ENCODE peak calls at places on chromosomes 6 and 20, in four cellular contexts. K, Q, A and J are unnamed samples.
A peak's percentile ranks its signal among the peaks of the same experiment; 100 is the strongest.

GRCh38 chr6:49668083-49668511 is 31.5 kb upstream of the RHAG start:
- DNase-seq in K (no peak), Q (no peak), A (no peak), J (no peak)

GRCh38 chr20:38987777-38988176 is 25.6 kb downstream of the DHX35 start:
- DNase-seq in K (no peak), Q (peak; percentile 22), A (no peak), J (no peak)

GRCh38 chr6:56524891-56525703 is 117.6 kb downstream of the DST start:
- DNase-seq in K (no peak), Q (no peak), A (no peak), J (no peak)

GRCh38 chr6:128310061-128310460 is 210.3 kb downstream of the PTPRK start:
- DNase-seq in K (no peak), Q (no peak), A (no peak), J (no peak)

GRCh38 chr6:158660331-158660730 is 10.5 kb downstream of the SYTL3 start:
- DNase-seq in K (peak; percentile 52), Q (peak; percentile 34), A (no peak), J (no peak)

GRCh38 chr20:137668-138131 is 4.7 kb upstream of the DEFB126 start:
- DNase-seq in K (no peak), Q (no peak), A (no peak), J (no peak)

GRCh38 chr20:39282619-39283092 is 320.5 kb downstream of the DHX35 start:
- DNase-seq in K (no peak), Q (no peak), A (no peak), J (no peak)

GRCh38 chr20:41654884-41655283 is 36.7 kb upstream of the CHD6 start:
- DNase-seq in K (peak; percentile 32), Q (no peak), A (no peak), J (peak; percentile 26)

GRCh38 chr6:149075616-149076354 is 241.7 kb upstream of the TAB2 start:
- DNase-seq in K (no peak), Q (no peak), A (no peak), J (no peak)

GRCh38 chr6:11042750-11043551 is 1.2 kb downstream of the ELOVL2 start:
- DNase-seq in K (no peak), Q (peak; percentile 7), A (no peak), J (no peak)

GRCh38 chr6:137223370-137224131 is 4.4 kb upstream of the IFNGR1 start:
- DNase-seq in K (peak; percentile 71), Q (no peak), A (no peak), J (peak; percentile 81)

GRCh38 chr6:130575971-130576370 is 210.2 kb downstream of the TMEM200A start:
- DNase-seq in K (no peak), Q (no peak), A (no peak), J (no peak)

GRCh38 chr6:150142657-150143501 is at the start of gene PPP1R14C:
- DNase-seq in K (no peak), Q (peak; percentile 35), A (no peak), J (no peak)

GRCh38 chr20:62898970-62899632 is 27.2 kb downstream of the DIDO1 start:
- DNase-seq in K (no peak), Q (no peak), A (no peak), J (no peak)

GRCh38 chr6:134866563-134866962 is 83.3 kb downstream of the ALDH8A1 start:
- DNase-seq in K (no peak), Q (no peak), A (no peak), J (no peak)

GRCh38 chr6:19557191-19557590 is 280.0 kb upstream of the ID4 start:
- DNase-seq in K (no peak), Q (no peak), A (no peak), J (no peak)

GRCh38 chr20:38127920-38128528 is 37.0 kb downstream of the TGM2 start:
- DNase-seq in K (no peak), Q (no peak), A (no peak), J (no peak)

GRCh38 chr6:108944707-108945685 is 96.8 kb downstream of the ARMC2 start:
- DNase-seq in K (no peak), Q (no peak), A (no peak), J (no peak)

GRCh38 chr6:15260099-15260821 is 14.4 kb downstream of the JARID2 start:
- DNase-seq in K (no peak), Q (no peak), A (no peak), J (no peak)

GRCh38 chr6:111709615-111710398 is 104.1 kb upstream of the TRAF3IP2 start:
- DNase-seq in K (peak; percentile 69), Q (peak; percentile 39), A (peak; percentile 48), J (peak; percentile 81)

GRCh38 chr6:166277021-166277420 is 31.2 kb downstream of the PRR18 start:
- DNase-seq in K (no peak), Q (no peak), A (no peak), J (peak; percentile 33)

GRCh38 chr6:158810149-158811095 is 8.7 kb downstream of the EZR start:
- DNase-seq in K (no peak), Q (no peak), A (no peak), J (no peak)

GRCh38 chr6:89412071-89413005 is at the start of gene RRAGD:
- DNase-seq in K (peak; percentile 66), Q (peak; percentile 73), A (peak; percentile 56), J (peak; percentile 88)
- TF ChIP-seq POLR2A in K (no peak), Q (no peak), A (peak; percentile 47), J (peak; percentile 80)

GRCh38 chr20:31670371-31671228 is 32.9 kb downstream of the COX4I2 start:
- DNase-seq in K (peak; percentile 86), Q (no peak), A (peak; percentile 62), J (peak; percentile 69)
- TF ChIP-seq POLR2A in K (no peak), Q (no peak), A (peak; percentile 41), J (no peak)

DNA sequence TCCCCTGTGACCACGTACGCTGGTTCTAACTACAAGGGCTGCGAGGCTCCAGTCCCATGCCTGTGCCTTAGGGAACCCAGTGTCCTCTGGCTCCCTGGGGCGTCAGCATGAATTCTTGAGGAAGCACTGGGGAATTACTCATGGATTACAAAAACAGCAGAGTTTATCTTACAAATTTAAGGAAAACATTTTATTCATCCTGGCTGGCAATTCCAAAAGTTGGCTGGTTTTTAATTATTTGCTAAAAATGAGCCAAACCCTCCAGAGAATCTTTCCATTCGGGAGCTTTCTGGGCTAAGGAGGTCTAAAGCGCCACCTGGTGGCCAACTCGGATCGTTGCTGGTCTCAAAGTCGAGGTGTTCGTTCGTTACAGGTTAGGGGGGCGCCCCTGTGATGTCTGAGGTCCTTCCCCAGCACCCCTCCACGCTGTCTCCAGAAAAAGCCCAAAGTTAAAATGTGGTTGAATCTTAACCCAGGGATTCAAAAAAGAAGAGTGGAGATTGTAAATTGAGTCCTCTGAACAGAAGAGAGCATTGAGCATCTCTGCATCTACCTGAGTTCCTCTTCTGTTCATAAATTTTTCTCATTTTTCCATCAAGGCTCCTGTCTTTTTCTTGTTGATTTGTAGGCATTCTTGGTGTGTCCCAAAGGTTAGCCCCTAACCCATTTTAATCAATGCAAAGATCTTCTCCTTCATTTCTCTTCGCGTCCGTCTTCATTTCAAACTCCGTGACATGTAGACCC is 99.4 kb downstream of the BFSP1 start:
- DNase-seq in K (peak; percentile 51), Q (peak; percentile 48), A (no peak), J (peak; percentile 52)
- TF ChIP-seq POLR2A in K (no peak), Q (no peak), A (no peak), J (no peak)

DNA sequence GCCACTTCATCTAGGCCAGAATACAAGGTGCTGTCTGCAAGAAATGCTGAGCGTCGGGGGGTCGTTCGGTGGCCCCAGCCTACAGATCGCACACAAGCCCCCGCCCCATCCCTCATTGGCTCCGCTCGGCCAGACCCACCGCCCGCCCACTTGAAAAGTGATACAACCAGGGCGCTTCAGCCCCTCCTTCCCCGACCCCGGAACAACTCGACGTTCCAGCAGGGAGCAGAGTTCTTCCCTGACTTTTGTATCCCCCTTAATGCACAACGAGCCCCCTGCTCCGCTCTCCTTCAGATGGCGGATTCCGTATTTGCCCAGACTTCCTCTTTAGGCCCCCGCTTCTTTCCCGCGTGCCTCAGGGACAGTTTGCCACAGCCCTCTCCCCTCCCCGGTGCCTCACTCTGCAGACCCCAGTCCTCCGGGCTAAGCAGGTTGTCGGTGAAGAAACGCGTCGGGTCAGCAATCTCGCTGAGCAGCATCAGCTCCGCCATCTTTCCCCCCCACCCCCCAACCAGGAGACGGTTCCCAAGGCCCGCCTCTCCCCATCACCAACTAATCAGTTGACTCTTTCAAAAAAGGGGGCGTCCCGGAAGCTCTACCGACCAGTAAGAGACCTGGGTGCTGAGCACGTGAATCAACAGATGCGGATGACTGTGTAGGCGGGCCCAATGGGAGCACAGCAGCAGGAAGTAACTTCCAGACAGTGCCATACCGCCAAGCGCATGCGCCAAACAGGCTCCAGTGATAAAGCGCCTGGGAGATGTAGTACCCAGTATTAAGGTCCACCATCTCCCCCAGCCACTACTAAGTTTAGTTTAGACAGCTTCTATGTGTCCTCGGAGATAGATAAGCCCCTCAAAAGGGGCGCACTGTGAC is at the start of gene ATF6B:
- DNase-seq in K (peak; percentile 98), Q (peak; percentile 90), A (peak; percentile 97), J (peak; percentile 97)
- TF ChIP-seq POLR2A in K (no peak), Q (peak; percentile 84), A (peak; percentile 79), J (peak; percentile 28)

GRCh38 chr6:70381436-70381786 is 31.9 kb upstream of the FAM135A start:
- DNase-seq in K (no peak), Q (no peak), A (no peak), J (no peak)

GRCh38 chr6:70388814-70389213 is 24.5 kb upstream of the FAM135A start:
- DNase-seq in K (no peak), Q (no peak), A (no peak), J (no peak)

GRCh38 chr6:70389261-70389660 is 24.0 kb upstream of the FAM135A start:
- DNase-seq in K (no peak), Q (no peak), A (no peak), J (no peak)

GRCh38 chr6:70390067-70390466 is 23.2 kb upstream of the FAM135A start:
- DNase-seq in K (no peak), Q (no peak), A (no peak), J (no peak)

DNA sequence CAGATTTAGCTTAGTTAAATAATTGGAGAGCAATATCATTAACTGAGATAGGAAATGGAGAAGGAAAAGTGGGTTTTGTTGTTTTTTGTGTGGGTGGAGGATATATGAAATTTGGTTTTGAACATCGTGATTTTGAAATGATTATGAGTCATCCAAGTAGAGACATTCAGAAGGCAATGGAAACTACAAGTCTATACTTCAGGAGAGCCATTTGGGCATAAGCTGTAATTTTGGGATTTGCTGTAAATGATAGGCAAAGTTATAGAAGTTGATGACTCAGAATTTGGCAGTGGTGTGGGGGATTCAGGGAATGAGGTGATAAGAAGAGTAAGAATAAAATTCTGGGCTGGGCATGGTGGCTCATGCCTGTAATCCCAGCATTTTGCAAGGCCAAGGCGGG is 27.4 kb upstream of the FAM135A start:
- DNase-seq in K (no peak), Q (no peak), A (no peak), J (no peak)
- TF ChIP-seq POLR2A in K (no peak), Q (no peak), A (no peak), J (no peak)

GRCh38 chr6:169723200-169723909 is 945 bp downstream of the PHF10 start:
- DNase-seq in K (peak; percentile 80), Q (peak; percentile 49), A (peak; percentile 47), J (peak; percentile 85)
- TF ChIP-seq POLR2A in K (no peak), Q (no peak), A (no peak), J (peak; percentile 67)

GRCh38 chr6:30647039-30647801 is at the start of gene C6orf136:
- DNase-seq in K (peak; percentile 80), Q (peak; percentile 94), A (peak; percentile 19), J (peak; percentile 93)
- TF ChIP-seq POLR2A in K (no peak), Q (no peak), A (no peak), J (peak; percentile 3)

GRCh38 chr6:32967151-32968091 is 973 bp upstream of the BRD2 start:
- DNase-seq in K (no peak), Q (no peak), A (no peak), J (no peak)
- TF ChIP-seq POLR2A in K (no peak), Q (peak; percentile 27), A (no peak), J (no peak)